ENCODE peak calls at places on chromosomes 7 and 10, in ten cellular contexts. D, M, I, J, Q, Y, W, N, G and P are unnamed samples.

GRCh38 chr7:140230862-140231778 is 54.3 kb upstream of the KDM7A start:
- DNase-seq in D (no peak), M (no peak), I (peak), J (peak), Q (peak), Y (peak), W (peak), N (peak), G (no peak), P (peak)

GRCh38 chr10:22875584-22875983 is 52.3 kb upstream of the ARMC3 start:
- DNase-seq in D (no peak), M (no peak), I (no peak), J (no peak), Q (no peak), Y (no peak), W (no peak), N (no peak), G (no peak), P (no peak)

GRCh38 chr7:94432799-94433198 is 38.1 kb downstream of the COL1A2 start:
- DNase-seq in D (no peak), M (peak), I (no peak), J (no peak), Q (no peak), Y (peak), W (no peak), N (no peak), G (no peak), P (no peak)

GRCh38 chr7:148722340-148723165 is 23.9 kb downstream of the CUL1 start:
- DNase-seq in D (peak), M (no peak), I (no peak), J (no peak), Q (no peak), Y (no peak), W (no peak), N (no peak), G (no peak), P (no peak)

GRCh38 chr7:92576296-92576695 is 13.9 kb downstream of the FAM133B start:
- DNase-seq in D (no peak), M (no peak), I (no peak), J (no peak), Q (no peak), Y (no peak), W (no peak), N (no peak), G (no peak), P (no peak)

GRCh38 chr7:92874567-92874966 is 38.2 kb upstream of the CDK6 start:
- DNase-seq in D (no peak), M (no peak), I (no peak), J (no peak), Q (no peak), Y (peak), W (no peak), N (no peak), G (no peak), P (peak)

GRCh38 chr10:73875139-73875475 is 752 bp upstream of the CAMK2G start:
- DNase-seq in D (peak), M (no peak), I (peak), J (no peak), Q (peak), Y (no peak), W (no peak), N (no peak), G (no peak), P (no peak)

GRCh38 chr10:112956631-112957350 is 6.7 kb downstream of the TCF7L2 start:
- DNase-seq in D (no peak), M (peak), I (no peak), J (no peak), Q (no peak), Y (no peak), W (no peak), N (no peak), G (no peak), P (no peak)

GRCh38 chr7:80060218-80060806 is 74.3 kb upstream of the GNAI1 start:
- DNase-seq in D (no peak), M (peak), I (no peak), J (no peak), Q (no peak), Y (peak), W (no peak), N (no peak), G (peak), P (peak)

GRCh38 chr10:44890721-44891550 is 20.2 kb upstream of the TMEM72 start:
- DNase-seq in D (no peak), M (no peak), I (no peak), J (no peak), Q (no peak), Y (no peak), W (no peak), N (no peak), G (no peak), P (no peak)

GRCh38 chr10:87850742-87851205 is 12.6 kb downstream of the KLLN start:
- DNase-seq in D (peak), M (peak), I (peak), J (peak), Q (peak), Y (peak), W (no peak), N (peak), G (peak), P (peak)

GRCh38 chr10:59285073-59285472 is 77.3 kb downstream of the FAM13C start:
- DNase-seq in D (no peak), M (no peak), I (no peak), J (no peak), Q (no peak), Y (no peak), W (no peak), N (no peak), G (no peak), P (no peak)

GRCh38 chr7:100967292-100967863 is 2.0 kb upstream of the MUC12 start:
- DNase-seq in D (no peak), M (no peak), I (no peak), J (no peak), Q (no peak), Y (no peak), W (no peak), N (no peak), G (no peak), P (no peak)

GRCh38 chr10:71221586-71222202 is 9.3 kb downstream of the UNC5B start:
- DNase-seq in D (no peak), M (no peak), I (no peak), J (no peak), Q (no peak), Y (no peak), W (peak), N (no peak), G (no peak), P (no peak)

GRCh38 chr7:131385039-131385605 is 57.4 kb downstream of the MKLN1 start:
- DNase-seq in D (no peak), M (peak), I (no peak), J (no peak), Q (no peak), Y (peak), W (no peak), N (no peak), G (no peak), P (no peak)

GRCh38 chr10:95464280-95464679 is 96.9 kb downstream of the SORBS1 start:
- DNase-seq in D (no peak), M (no peak), I (no peak), J (no peak), Q (no peak), Y (no peak), W (no peak), N (no peak), G (no peak), P (no peak)

GRCh38 chr10:125521721-125522680 is 161.0 kb downstream of the TEX36 start:
- DNase-seq in D (no peak), M (no peak), I (no peak), J (no peak), Q (no peak), Y (no peak), W (no peak), N (peak), G (no peak), P (no peak)

GRCh38 chr10:71419750-71420149 is 23.0 kb downstream of the CDH23 start:
- DNase-seq in D (no peak), M (no peak), I (no peak), J (no peak), Q (no peak), Y (no peak), W (peak), N (no peak), G (no peak), P (no peak)